ENCODE peak calls at places on chromosomes 13 and 19, in six cellular contexts. B, X, H, K, S and A are unnamed samples.

GRCh38 chr19:11196406-11197287 is 698 bp downstream of the KANK2 start:
- DNase-seq in S (peak), K (no peak), X (peak), B (no peak), H (peak), A (no peak)

GRCh38 chr19:13103961-13104847 is 1.5 kb upstream of the LYL1 start:
- DNase-seq in K (peak), S (no peak), H (peak), B (no peak), X (peak), A (peak)

GRCh38 chr19:18894254-18895037 is 1.5 kb downstream of the CERS1 start:
- DNase-seq in H (no peak), S (peak), X (peak), K (no peak), B (no peak), A (no peak)

GRCh38 chr19:46251415-46251814 is 21.9 kb downstream of the IGFL1 start:
- DNase-seq in B (no peak), X (no peak), K (no peak), S (no peak), H (no peak), A (no peak)

GRCh38 chr13:32426981-32427851 is 714 bp downstream of the N4BP2L1 start:
- DNase-seq in H (peak), S (peak), B (peak), X (peak), K (peak), A (peak)

GRCh38 chr13:113364933-113365371 is 1.0 kb upstream of the GRTP1 start:
- DNase-seq in K (no peak), B (no peak), X (no peak), S (no peak), H (peak), A (no peak)

GRCh38 chr19:12736854-12737665 is at the start of gene GET3:
- DNase-seq in S (peak), K (peak), H (peak), B (peak), X (peak), A (peak)

GRCh38 chr19:47371269-47371668 is 22.2 kb downstream of the DHX34 start:
- DNase-seq in S (no peak), K (no peak), X (no peak), B (no peak), H (no peak), A (no peak)

GRCh38 chr19:2523630-2524311 is 47.8 kb downstream of the GADD45B start:
- DNase-seq in B (no peak), X (no peak), S (peak), K (no peak), H (no peak), A (no peak)

GRCh38 chr19:6947745-6948144 is 60.4 kb downstream of the ADGRE1 start:
- DNase-seq in B (no peak), K (peak), X (no peak), S (peak), H (no peak), A (no peak)

GRCh38 chr19:41575998-41576397 is at the start of gene CEACAM21:
- DNase-seq in X (peak), K (peak), S (no peak), H (no peak), B (no peak), A (peak)

GRCh38 chr13:87355451-87355850 is 315.7 kb upstream of the SLITRK5 start:
- DNase-seq in H (no peak), S (no peak), X (no peak), B (no peak), K (no peak), A (no peak)

GRCh38 chr13:65783383-65783782 is 1446.8 kb downstream of the PCDH9 start:
- DNase-seq in B (no peak), S (no peak), H (no peak), X (no peak), K (no peak), A (no peak)

GRCh38 chr13:38824342-38824741 is 137.5 kb downstream of the FREM2 start:
- DNase-seq in K (no peak), X (no peak), H (no peak), S (no peak), B (no peak), A (no peak)

GRCh38 chr13:114230117-114230516 is 4.6 kb upstream of the CDC16 start:
- DNase-seq in H (no peak), S (no peak), X (no peak), K (no peak), B (no peak), A (no peak)

GRCh38 chr13:36157475-36157874 is 26.3 kb upstream of the DCLK1 start:
- DNase-seq in S (no peak), K (no peak), H (no peak), X (no peak), B (no peak), A (no peak)

GRCh38 chr13:87975035-87975434 is 303.9 kb downstream of the SLITRK5 start:
- DNase-seq in X (no peak), H (no peak), B (no peak), K (no peak), S (peak), A (no peak)

GRCh38 chr13:74210693-74211393 is 76.6 kb upstream of the KLF12 start:
- DNase-seq in H (no peak), S (peak), X (peak), K (no peak), B (no peak), A (no peak)

GRCh38 chr13:74288361-74288911 is 154.2 kb upstream of the KLF12 start:
- DNase-seq in S (no peak), X (peak), K (no peak), H (no peak), B (no peak), A (peak)